ENCODE peak calls at places on chromosomes 5 and 9, in four cellular contexts. X is tibial artery, D is omental fat pad, P is nephron progenitor cell. C is an unnamed sample.
A peak's percentile ranks its signal among the peaks of the same experiment; 100 is the strongest.

GRCh38 chr5:26868504-26868903 is 169.9 kb downstream of the CDH9 start:
- DNase-seq in X (no peak), P (no peak), D (no peak), C (no peak)

GRCh38 chr5:172421-172820 is 18.9 kb upstream of the LRRC14B start:
- DNase-seq in X (peak; percentile 9), P (no peak), D (no peak), C (no peak)

GRCh38 chr9:27497883-27498553 is 26.1 kb upstream of the IFNK start:
- DNase-seq in P (peak; percentile 28), X (no peak), D (no peak), C (no peak)

GRCh38 chr5:136073714-136074113 is 44.9 kb downstream of the TGFBI start:
- DNase-seq in X (no peak), D (no peak), P (no peak), C (no peak)

GRCh38 chr9:77810637-77811119 is 162.6 kb upstream of the GNA14 start:
- DNase-seq in D (no peak), P (no peak), X (no peak), C (no peak)

GRCh38 chr5:163760498-163760897 is 255.1 kb downstream of the MAT2B start:
- DNase-seq in D (no peak), X (no peak), P (no peak), C (no peak)

GRCh38 chr5:140348104-140348503 is 1.7 kb upstream of the HBEGF start:
- DNase-seq in P (no peak), D (no peak), X (no peak), C (no peak)

GRCh38 chr9:124343533-124344290 is 71.5 kb downstream of the PSMB7 start:
- DNase-seq in P (no peak), D (no peak), X (no peak), C (peak; percentile 16)

GRCh38 chr5:96743805-96744559 is 63.8 kb downstream of the ERAP1 start:
- DNase-seq in P (no peak), X (no peak), D (no peak), C (no peak)

GRCh38 chr5:143244000-143244736 is 159.3 kb downstream of the NR3C1 start:
- DNase-seq in P (no peak), D (peak; percentile 35), X (peak; percentile 76), C (peak; percentile 85)

GRCh38 chr5:27494845-27495244 is 456.5 kb upstream of the CDH9 start:
- DNase-seq in P (no peak), D (no peak), X (no peak), C (no peak)

GRCh38 chr5:38547257-38547656 is 9.2 kb downstream of the LIFR start:
- DNase-seq in P (no peak), D (no peak), X (no peak), C (no peak)

C was measured in psoas muscle.